ENCODE peak calls at places on chromosomes 12 and 14, in six cellular contexts. B is ovary, J is WTC11, F is nephron progenitor cell, Z is cardiac fibroblast, E is GM20000. Y is an unnamed sample.

GRCh38 chr12:86256169-86256568 is at the start of gene MGAT4C:
- DNase-seq in B (no peak), F (no peak), Z (no peak), J (no peak), E (no peak), Y (no peak)

GRCh38 chr12:22333186-22333745 is 1.2 kb downstream of the ST8SIA1 start:
- DNase-seq in F (no peak), E (no peak), Z (peak), J (no peak), B (no peak), Y (no peak)

GRCh38 chr14:54781080-54781479 is 121.5 kb downstream of the GCH1 start:
- DNase-seq in F (no peak), Z (no peak), B (no peak), J (no peak), E (no peak), Y (no peak)

GRCh38 chr12:93002278-93003054 is 73.4 kb upstream of the EEA1 start:
- DNase-seq in Z (peak), B (no peak), F (no peak), E (no peak), J (no peak), Y (no peak)

GRCh38 chr12:115455268-115455681 is 771.3 kb upstream of the TBX3 start:
- DNase-seq in B (no peak), Z (peak), F (no peak), E (no peak), J (no peak), Y (no peak)

GRCh38 chr14:85529803-85530574 is at the start of gene FLRT2:
- DNase-seq in E (peak), F (peak), Z (peak), B (peak), J (peak), Y (peak)

GRCh38 chr14:26855051-26855753 is 257.4 kb upstream of the NOVA1 start:
- DNase-seq in E (no peak), B (no peak), J (no peak), F (no peak), Z (peak), Y (no peak)

GRCh38 chr14:91349481-91350074 is 68.0 kb downstream of the CCDC88C start:
- DNase-seq in E (peak), J (no peak), Z (no peak), B (no peak), F (no peak), Y (no peak)

GRCh38 chr14:29236848-29237247 is 470.3 kb downstream of the FOXG1 start:
- DNase-seq in E (no peak), F (no peak), B (no peak), J (no peak), Z (peak), Y (no peak)

GRCh38 chr12:55700255-55701018 is 7.3 kb downstream of the ITGA7 start:
- DNase-seq in Z (no peak), F (no peak), B (no peak), E (no peak), J (no peak), Y (no peak)

GRCh38 chr14:51849095-51849494 is 11.3 kb upstream of the GNG2 start:
- DNase-seq in B (no peak), J (no peak), F (no peak), E (no peak), Z (no peak), Y (no peak)

GRCh38 chr12:93274937-93275336 is 102.8 kb upstream of the NUDT4 start:
- DNase-seq in E (no peak), J (no peak), F (peak), Z (no peak), B (no peak), Y (no peak)

GRCh38 chr12:80708535-80709328 is 1.3 kb downstream of the MYF6 start:
- DNase-seq in F (peak), E (no peak), B (no peak), Z (no peak), J (no peak), Y (no peak)

GRCh38 chr14:101499513-101499912 is 61.8 kb upstream of the DIO3 start:
- DNase-seq in Z (no peak), B (peak), E (no peak), J (no peak), F (no peak), Y (no peak)

DNA sequence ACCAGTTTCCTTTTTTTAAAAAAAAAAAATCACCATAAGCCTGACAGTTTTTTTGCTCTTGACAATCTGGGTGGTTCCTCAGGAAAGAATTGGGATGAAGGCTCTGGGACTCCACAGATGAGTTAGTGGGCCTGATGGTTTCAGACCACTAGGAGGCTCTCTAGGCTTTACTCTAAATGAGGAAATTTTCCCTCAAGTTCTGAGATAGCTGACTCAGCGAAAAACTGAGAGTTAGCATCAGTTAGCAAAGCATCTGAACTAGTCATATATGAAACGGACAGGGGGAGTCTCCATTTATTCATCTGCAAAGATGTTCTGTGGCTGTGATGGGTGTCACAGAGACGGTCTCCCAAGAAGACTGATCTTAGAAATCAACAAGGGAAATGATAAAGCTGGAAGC is 314.3 kb upstream of the OR4E1 start:
- DNase-seq in J (peak), E (no peak), Z (peak), F (peak), B (no peak), Y (peak)
- TF ChIP-seq CTCF in J (peak), E (no peak), Z (peak), F (peak), B (no peak), Y (peak)

GRCh38 chr14:24690492-24690891 is 56.5 kb upstream of the GZMB start:
- DNase-seq in F (no peak), E (no peak), Z (no peak), B (no peak), J (peak), Y (no peak)
- TF ChIP-seq CTCF in F (no peak), E (no peak), Z (no peak), B (no peak), J (no peak), Y (no peak)

DNA sequence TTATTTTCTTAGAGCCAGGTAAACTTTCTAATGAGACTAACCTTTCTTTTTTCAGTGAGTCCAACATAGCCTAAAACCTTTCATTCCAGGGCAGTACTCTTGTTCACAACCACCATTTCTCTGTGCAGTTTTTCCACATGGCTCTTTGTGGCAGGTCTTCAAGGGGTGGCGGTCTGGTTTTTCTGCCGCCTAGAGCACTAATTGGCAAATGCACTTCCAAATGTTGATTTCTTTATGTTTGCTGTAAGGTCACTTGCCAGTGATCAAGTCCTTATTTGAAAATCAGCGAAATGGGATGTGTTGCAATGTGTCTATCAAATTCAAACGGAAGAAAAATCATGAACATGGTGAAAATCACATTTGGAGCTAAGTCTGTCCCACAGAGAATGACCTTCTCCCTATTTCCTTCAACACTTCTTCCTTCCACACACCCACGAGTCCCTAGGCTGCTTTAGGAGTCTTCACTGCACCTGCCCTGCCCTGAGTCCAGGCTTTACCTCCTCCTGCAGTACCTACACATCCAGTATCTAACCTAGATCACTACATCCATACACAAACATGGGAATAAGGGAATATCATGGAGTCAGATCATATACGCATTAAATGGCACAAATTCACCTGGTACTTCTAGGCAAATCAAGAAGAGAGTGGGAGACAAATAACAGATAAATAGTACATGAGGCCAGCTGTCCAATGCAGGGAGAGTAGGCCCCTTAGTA is 1.9 kb downstream of the SRGAP1 start:
- DNase-seq in E (no peak), J (no peak), B (no peak), F (no peak), Z (no peak), Y (no peak)
- TF ChIP-seq CTCF in E (no peak), J (no peak), B (no peak), F (no peak), Z (no peak), Y (peak)

DNA sequence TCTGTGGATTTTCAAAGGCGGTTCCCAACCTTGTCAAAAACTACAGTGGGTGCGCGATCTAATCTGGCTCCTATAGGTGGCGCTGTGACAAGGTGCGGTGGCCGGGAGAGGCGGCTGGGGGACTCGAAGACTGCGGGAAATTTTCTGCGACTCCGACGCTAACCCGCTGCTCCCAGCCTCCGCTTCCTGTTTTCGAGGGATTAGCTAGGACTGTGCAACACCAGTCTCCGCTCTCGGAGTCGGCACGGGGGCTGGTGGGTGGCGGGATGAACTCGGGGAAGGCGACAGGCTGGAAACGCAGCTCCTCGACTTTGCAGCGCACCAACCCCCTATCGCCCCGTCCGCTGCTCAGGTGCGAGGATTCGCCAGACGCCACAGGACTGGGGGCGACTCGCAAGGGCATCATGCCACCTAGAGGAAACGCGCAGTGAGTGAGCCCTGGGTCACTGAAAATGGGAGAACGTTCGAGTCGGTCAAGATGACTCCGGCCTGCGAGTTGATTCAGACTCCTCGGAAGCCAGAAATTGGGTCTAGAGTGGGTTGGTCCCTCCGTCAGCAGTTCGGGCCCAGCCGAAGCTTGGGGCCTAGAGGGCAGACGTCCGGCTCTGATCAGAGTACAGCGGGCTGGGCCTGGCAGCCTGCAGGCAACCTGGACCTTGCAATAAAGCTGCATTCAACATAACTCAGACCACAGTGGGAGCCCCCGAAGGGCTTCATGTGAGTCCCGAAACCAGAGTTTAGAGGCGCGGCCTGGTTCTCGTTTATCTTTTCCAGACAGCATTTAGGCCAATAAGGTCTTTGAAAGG is 5.5 kb upstream of the PAX9 start:
- DNase-seq in E (no peak), J (peak), B (no peak), Z (no peak), F (peak), Y (peak)
- TF ChIP-seq CTCF in E (no peak), J (peak), B (no peak), Z (peak), F (peak), Y (peak)

GRCh38 chr12:113149361-113150150 is at the start of gene CFAP73:
- DNase-seq in F (peak), B (peak), E (no peak), Z (peak), J (peak), Y (peak)
- TF ChIP-seq CTCF in F (no peak), B (no peak), E (no peak), Z (no peak), J (no peak), Y (no peak)

GRCh38 chr12:114213055-114213561 is 192.8 kb downstream of the TBX5 start:
- DNase-seq in Z (no peak), B (no peak), J (no peak), F (no peak), E (no peak), Y (no peak)
- TF ChIP-seq CTCF in Z (no peak), B (no peak), J (no peak), F (no peak), E (no peak), Y (peak)

GRCh38 chr12:6273209-6273928 is 37.1 kb upstream of the PLEKHG6 start:
- DNase-seq in J (no peak), Z (no peak), B (no peak), F (peak), E (peak), Y (no peak)

GRCh38 chr12:6275609-6276246 is 34.8 kb upstream of the PLEKHG6 start:
- DNase-seq in E (peak), F (no peak), Z (no peak), B (no peak), J (no peak), Y (no peak)

GRCh38 chr12:6272300-6273208 is 37.9 kb upstream of the PLEKHG6 start:
- DNase-seq in J (no peak), Z (no peak), B (no peak), F (no peak), E (no peak), Y (no peak)

GRCh38 chr12:6276247-6276887 is 34.1 kb upstream of the PLEKHG6 start:
- DNase-seq in J (no peak), Z (no peak), F (no peak), B (no peak), E (no peak), Y (no peak)

GRCh38 chr12:6273931-6274687 is 36.4 kb upstream of the PLEKHG6 start:
- DNase-seq in F (no peak), E (peak), J (no peak), B (no peak), Z (peak), Y (no peak)
- TF ChIP-seq CTCF in F (no peak), E (no peak), J (no peak), B (no peak), Z (no peak), Y (no peak)

GRCh38 chr14:106879241-106879640 is 1352.9 kb downstream of the TMEM121 start:
- DNase-seq in F (no peak), E (peak), J (no peak), Z (no peak), B (no peak), Y (no peak)
- TF ChIP-seq CTCF in F (no peak), E (peak), J (no peak), Z (peak), B (no peak), Y (no peak)